ENCODE peak calls at places on chromosomes 2 and 18, in five cellular contexts. J, H, T, M and U are unnamed samples.

GRCh38 chr2:100610381-100610831 is 47.6 kb downstream of the PDCL3 start:
- DNase-seq in J (peak; percentile 68), M (peak; percentile 80), H (peak; percentile 56), T (peak; percentile 90), U (no peak)

GRCh38 chr2:174631009-174631981 is 33.7 kb upstream of the WIPF1 start:
- DNase-seq in H (no peak), J (peak; percentile 86), M (no peak), T (no peak), U (peak; percentile 84)

GRCh38 chr2:217753460-217754200 is 249.2 kb downstream of the TNS1 start:
- DNase-seq in T (peak; percentile 29), J (no peak), H (no peak), M (no peak), U (no peak)

GRCh38 chr2:46460241-46460921 is 19.0 kb upstream of the TMEM247 start:
- DNase-seq in M (peak; percentile 81), H (peak; percentile 59), T (no peak), J (peak; percentile 61), U (no peak)

GRCh38 chr2:124149571-124149970 is 124.5 kb downstream of the CNTNAP5 start:
- DNase-seq in H (no peak), T (no peak), M (no peak), J (no peak), U (no peak)

GRCh38 chr2:71796174-71796592 is 342.8 kb downstream of the DYSF start:
- DNase-seq in J (no peak), M (no peak), T (peak; percentile 81), H (no peak), U (no peak)

GRCh38 chr2:103738626-103739025 is 976.8 kb downstream of the TMEM182 start:
- DNase-seq in T (no peak), J (no peak), H (no peak), M (no peak), U (no peak)

GRCh38 chr2:46584134-46584533 is 104.8 kb downstream of the TMEM247 start:
- DNase-seq in H (no peak), T (no peak), J (no peak), M (no peak), U (no peak)

GRCh38 chr2:65666156-65666725 is 233.8 kb upstream of the SPRED2 start:
- DNase-seq in J (peak; percentile 40), H (no peak), M (no peak), T (no peak), U (no peak)

GRCh38 chr2:85675427-85675826 is 7.4 kb upstream of the SFTPB start:
- DNase-seq in J (no peak), M (peak; percentile 55), T (no peak), H (no peak), U (no peak)

GRCh38 chr2:21256006-21256405 is 132.2 kb downstream of the TDRD15 start:
- DNase-seq in M (no peak), J (peak; percentile 42), T (no peak), H (peak; percentile 73), U (no peak)

GRCh38 chr2:238523158-238524110 is 96.7 kb downstream of the ASB1 start:
- DNase-seq in M (peak; percentile 97), H (peak; percentile 18), J (peak; percentile 17), T (peak; percentile 88), U (no peak)

GRCh38 chr2:169828141-169828811 is 1.0 kb downstream of the UBR3 start:
- DNase-seq in H (peak; percentile 40), T (peak; percentile 66), M (peak; percentile 71), J (peak; percentile 56), U (no peak)

GRCh38 chr2:34004936-34005335 is 405.8 kb upstream of the FAM98A start:
- DNase-seq in M (no peak), H (no peak), T (no peak), J (no peak), U (no peak)

GRCh38 chr2:120222186-120223033 is 790 bp downstream of the TMEM185B start:
- DNase-seq in J (no peak), H (no peak), M (no peak), T (no peak), U (no peak)

GRCh38 chr2:170739048-170739447 is 23.9 kb downstream of the SP5 start:
- DNase-seq in J (peak; percentile 74), T (no peak), M (no peak), H (peak; percentile 6), U (peak; percentile 78)

GRCh38 chr2:130873700-130874346 is 37.1 kb downstream of the ARHGEF4 start:
- DNase-seq in H (peak; percentile 77), T (peak; percentile 92), M (peak; percentile 83), J (peak; percentile 77), U (no peak)

GRCh38 chr2:28956890-28957289 is 24.2 kb upstream of the TOGARAM2 start:
- DNase-seq in H (no peak), J (peak; percentile 58), M (no peak), T (peak; percentile 71), U (no peak)

GRCh38 chr2:136920652-136921333 is 155.4 kb downstream of the THSD7B start:
- DNase-seq in T (peak; percentile 79), H (no peak), M (no peak), J (no peak), U (no peak)

GRCh38 chr2:143575340-143575739 is 446.1 kb downstream of the ARHGAP15 start:
- DNase-seq in J (peak; percentile 28), T (no peak), M (no peak), H (no peak), U (no peak)

GRCh38 chr18:76377359-76377756 is 117.7 kb downstream of the ZNF516 start:
- DNase-seq in M (peak; percentile 74), H (no peak), J (no peak), T (no peak), U (no peak)

GRCh38 chr2:46667945-46668344 is 188.6 kb downstream of the TMEM247 start:
- DNase-seq in T (no peak), M (no peak), H (no peak), J (no peak), U (no peak)

GRCh38 chr2:104443137-104443536 is 410.8 kb upstream of the POU3F3 start:
- DNase-seq in J (no peak), T (no peak), M (no peak), H (no peak), U (no peak)

GRCh38 chr2:232761301-232761907 is 15.0 kb downstream of the KCNJ13 start:
- DNase-seq in H (peak; percentile 28), M (no peak), J (peak; percentile 59), T (peak; percentile 55), U (no peak)

GRCh38 chr2:50196775-50197482 is 835.0 kb downstream of the NRXN1 start:
- DNase-seq in T (peak; percentile 48), M (no peak), J (no peak), H (no peak), U (no peak)

GRCh38 chr18:58216071-58216471 is 172.0 kb downstream of the NEDD4L start:
- DNase-seq in M (no peak), J (no peak), T (peak; percentile 78), H (no peak), U (no peak)

GRCh38 chr18:73462092-73462491 is 594.3 kb upstream of the NETO1 start:
- DNase-seq in J (peak; percentile 87), M (no peak), H (peak; percentile 47), T (no peak), U (no peak)

GRCh38 chr2:104901037-104901851 is 47.3 kb downstream of the POU3F3 start:
- DNase-seq in J (no peak), T (peak; percentile 55), M (no peak), H (peak; percentile 68), U (no peak)

GRCh38 chr18:1585881-1586488 is 681.3 kb downstream of the ADCYAP1 start:
- DNase-seq in M (no peak), H (no peak), J (peak; percentile 62), T (no peak), U (no peak)

GRCh38 chr2:205738341-205738968 is 56.2 kb downstream of the NRP2 start:
- DNase-seq in T (no peak), M (no peak), H (no peak), J (no peak), U (no peak)

GRCh38 chr2:46379213-46380037 is 82.2 kb downstream of the EPAS1 start:
- DNase-seq in H (no peak), J (no peak), T (peak; percentile 36), M (no peak), U (no peak)

GRCh38 chr2:29951561-29951960 is 30.2 kb upstream of the ALK start:
- DNase-seq in J (no peak), M (no peak), H (no peak), T (no peak), U (no peak)

GRCh38 chr2:74516650-74517049 is 2.4 kb downstream of the TLX2 start:
- DNase-seq in J (no peak), M (no peak), T (no peak), H (no peak), U (no peak)
- H3K4me3 ChIP-seq in J (no peak overlapping the region), M (no peak overlapping the region), T (no peak overlapping the region), H (no peak overlapping the region), U (no peak overlapping the region)

GRCh38 chr2:108927936-108928659 is 60.9 kb downstream of the EDAR start:
- DNase-seq in T (peak; percentile 83), H (peak; percentile 41), J (peak; percentile 69), M (peak; percentile 46), U (no peak)
- TF ChIP-seq CTCF in T (peak; percentile 88), H (peak; percentile 68), J (peak; percentile 95), M (peak; percentile 71), U (peak; percentile 85)

DNA sequence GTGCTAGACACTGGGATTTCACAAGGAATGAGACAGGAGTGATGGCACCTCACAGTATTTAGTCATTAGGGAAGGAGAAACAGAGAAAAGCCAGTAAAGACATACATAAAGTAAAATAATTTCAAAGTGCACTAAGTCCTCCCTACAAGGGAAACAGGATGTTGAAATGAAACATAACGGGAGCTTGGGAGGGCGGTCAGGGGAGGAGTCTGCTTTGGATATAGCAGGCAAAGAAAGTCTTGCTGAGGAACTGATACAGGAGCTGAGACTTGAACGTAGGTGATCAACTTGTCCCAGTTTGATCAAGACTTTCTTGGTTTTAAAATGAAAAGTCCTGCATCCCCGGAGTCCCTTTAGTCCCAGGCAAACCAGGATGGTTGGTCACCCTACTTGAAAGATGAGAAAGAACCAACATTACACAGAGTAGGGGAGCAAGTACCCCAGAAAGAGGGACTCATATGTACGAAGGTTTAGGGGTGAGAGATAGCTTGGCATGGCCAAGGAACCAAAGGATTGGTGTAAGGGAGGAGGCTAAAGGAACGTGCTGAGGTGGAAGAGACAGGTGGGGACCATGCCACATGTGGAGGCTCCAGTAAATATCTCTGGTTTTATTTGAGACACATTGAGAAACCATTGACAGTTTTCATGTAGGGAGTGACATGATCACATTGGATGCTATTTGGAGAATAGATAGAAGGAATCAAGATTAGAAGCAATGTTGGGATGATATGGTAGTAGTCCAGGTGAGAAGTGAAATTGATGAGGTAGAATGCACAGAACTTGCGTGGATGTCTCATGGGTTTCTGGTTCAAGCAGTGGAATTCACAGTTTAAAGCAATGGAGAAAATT is 28.4 kb downstream of the FBXO48 start:
- DNase-seq in H (peak; percentile 19), M (no peak), T (no peak), J (no peak), U (no peak)
- H3K4me3 ChIP-seq in H (no peak overlapping the region), M (no peak overlapping the region), T (no peak overlapping the region), J (no peak overlapping the region), U (no peak overlapping the region)

DNA sequence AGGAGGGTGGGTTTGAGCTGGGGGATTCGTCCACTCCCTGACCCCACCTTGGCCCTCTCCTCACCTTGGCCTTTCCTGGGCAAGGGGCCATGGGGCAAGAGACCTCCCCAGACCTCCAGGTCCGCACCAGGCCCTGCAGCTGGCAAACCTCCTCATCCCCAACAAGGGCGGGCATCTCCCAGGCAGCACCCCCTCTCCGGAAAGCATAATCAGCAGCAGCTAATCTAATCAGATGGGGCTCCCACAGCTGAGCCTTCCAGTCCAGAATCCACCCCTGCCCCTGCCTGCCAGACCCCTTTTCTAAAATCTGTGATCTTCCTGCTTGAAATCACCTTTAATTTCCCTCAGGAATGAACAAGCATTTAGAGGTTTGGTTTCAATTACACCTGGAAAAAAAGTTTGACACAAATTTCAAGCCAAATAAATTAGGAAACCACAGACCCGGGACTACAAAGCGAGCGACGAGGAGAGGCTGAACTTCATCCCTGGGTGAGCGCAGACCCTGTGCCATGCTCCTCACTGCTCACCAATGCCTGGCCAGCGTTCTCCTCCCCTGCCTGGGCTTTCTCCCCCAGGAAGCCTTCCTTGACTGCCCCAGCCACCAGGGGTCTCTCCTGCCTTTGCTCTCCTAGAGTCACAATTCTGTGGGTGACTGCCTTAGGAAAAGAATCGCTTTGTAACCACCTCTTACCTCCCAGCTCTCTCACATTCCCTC is 143.0 kb upstream of the MYCN start:
- DNase-seq in J (no peak), M (no peak), H (no peak), T (peak; percentile 85), U (no peak)
- TF ChIP-seq CTCF in J (no peak), M (no peak), H (no peak), T (peak; percentile 74), U (no peak)